ENCODE peak calls at places on chromosomes 12 and 14, in eight cellular contexts. One of them, this sample, is unnamed.

GRCh38 chr12:116045158-116045557 is 232.3 kb downstream of the MED13L start:
- DNase-seq in H9: no peak
- DNase-seq in GM03348: no peak
- DNase-seq in NCI-H2171: no peak
- DNase-seq in EL: no peak
- DNase-seq in hypothalamus: no peak
- DNase-seq in sciatic nerve: no peak
- DNase-seq in activated CD4-positive, alpha-beta T cell treated with anti-CD3 and anti-CD28 coated beads for 4 hours: no peak
- DNase-seq in this sample: peak

GRCh38 chr14:32190713-32191112 is 11.1 kb upstream of the RNU6-7 start:
- DNase-seq in activated CD4-positive, alpha-beta T cell treated with anti-CD3 and anti-CD28 coated beads for 4 hours: no peak
- DNase-seq in EL: peak
- DNase-seq in GM03348: no peak
- DNase-seq in H9: no peak
- DNase-seq in NCI-H2171: no peak
- DNase-seq in hypothalamus: no peak
- DNase-seq in sciatic nerve: no peak
- DNase-seq in this sample: no peak

GRCh38 chr12:51836012-51836832 is 12.3 kb downstream of the FIGNL2 start:
- DNase-seq in EL: no peak
- DNase-seq in H9: peak
- DNase-seq in hypothalamus: no peak
- DNase-seq in GM03348: no peak
- DNase-seq in NCI-H2171: no peak
- DNase-seq in sciatic nerve: no peak
- DNase-seq in activated CD4-positive, alpha-beta T cell treated with anti-CD3 and anti-CD28 coated beads for 4 hours: no peak
- DNase-seq in this sample: peak

GRCh38 chr12:95694148-95694547 is 96.4 kb downstream of the NTN4 start:
- DNase-seq in hypothalamus: no peak
- DNase-seq in GM03348: no peak
- DNase-seq in EL: no peak
- DNase-seq in sciatic nerve: no peak
- DNase-seq in NCI-H2171: no peak
- DNase-seq in H9: no peak
- DNase-seq in activated CD4-positive, alpha-beta T cell treated with anti-CD3 and anti-CD28 coated beads for 4 hours: no peak
- DNase-seq in this sample: peak

GRCh38 chr14:25007832-25008231 is 42.1 kb downstream of the STXBP6 start:
- DNase-seq in H9: no peak
- DNase-seq in hypothalamus: no peak
- DNase-seq in NCI-H2171: no peak
- DNase-seq in sciatic nerve: no peak
- DNase-seq in activated CD4-positive, alpha-beta T cell treated with anti-CD3 and anti-CD28 coated beads for 4 hours: no peak
- DNase-seq in GM03348: no peak
- DNase-seq in EL: peak
- DNase-seq in this sample: no peak

GRCh38 chr14:76331328-76332011 is 44.5 kb upstream of the ESRRB start:
- DNase-seq in activated CD4-positive, alpha-beta T cell treated with anti-CD3 and anti-CD28 coated beads for 4 hours: no peak
- DNase-seq in sciatic nerve: no peak
- DNase-seq in EL: no peak
- DNase-seq in H9: no peak
- DNase-seq in hypothalamus: no peak
- DNase-seq in GM03348: no peak
- DNase-seq in NCI-H2171: no peak
- DNase-seq in this sample: no peak

GRCh38 chr12:65900912-65901672 is 76.8 kb downstream of the HMGA2 start:
- DNase-seq in sciatic nerve: no peak
- DNase-seq in GM03348: no peak
- DNase-seq in NCI-H2171: no peak
- DNase-seq in H9: no peak
- DNase-seq in hypothalamus: no peak
- DNase-seq in EL: no peak
- DNase-seq in activated CD4-positive, alpha-beta T cell treated with anti-CD3 and anti-CD28 coated beads for 4 hours: no peak
- DNase-seq in this sample: no peak

GRCh38 chr14:53793790-53794560 is 162.7 kb downstream of the BMP4 start:
- DNase-seq in H9: no peak
- DNase-seq in NCI-H2171: no peak
- DNase-seq in GM03348: no peak
- DNase-seq in sciatic nerve: no peak
- DNase-seq in hypothalamus: no peak
- DNase-seq in EL: peak
- DNase-seq in activated CD4-positive, alpha-beta T cell treated with anti-CD3 and anti-CD28 coated beads for 4 hours: no peak
- DNase-seq in this sample: no peak

GRCh38 chr14:49962616-49963015 is 69.7 kb downstream of the ARF6 start:
- DNase-seq in GM03348: no peak
- DNase-seq in sciatic nerve: no peak
- DNase-seq in hypothalamus: no peak
- DNase-seq in NCI-H2171: no peak
- DNase-seq in H9: no peak
- DNase-seq in EL: no peak
- DNase-seq in activated CD4-positive, alpha-beta T cell treated with anti-CD3 and anti-CD28 coated beads for 4 hours: peak
- DNase-seq in this sample: no peak

GRCh38 chr12:60209933-60210332 is 614.1 kb downstream of the SLC16A7 start:
- DNase-seq in H9: no peak
- DNase-seq in sciatic nerve: no peak
- DNase-seq in EL: no peak
- DNase-seq in activated CD4-positive, alpha-beta T cell treated with anti-CD3 and anti-CD28 coated beads for 4 hours: no peak
- DNase-seq in GM03348: no peak
- DNase-seq in NCI-H2171: no peak
- DNase-seq in hypothalamus: no peak
- DNase-seq in this sample: no peak